ENCODE peak calls at places on chromosomes 3 and 15, in five cellular contexts. One of them, this sample, is unnamed.

GRCh38 chr3:140762751-140763150 is 84.9 kb downstream of the TRIM42 start:
- DNase-seq in body of pancreas: no peak
- DNase-seq in A549: no peak
- DNase-seq in epithelial cell of esophagus: no peak
- DNase-seq in breast epithelium: no peak
- DNase-seq in this sample: no peak

GRCh38 chr3:193701896-193702644 is 109.1 kb downstream of the OPA1 start:
- DNase-seq in A549: no peak
- DNase-seq in epithelial cell of esophagus: no peak
- DNase-seq in breast epithelium: no peak
- DNase-seq in body of pancreas: no peak
- DNase-seq in this sample: no peak

GRCh38 chr3:54760226-54760625 is 167.6 kb downstream of the LRTM1 start:
- DNase-seq in body of pancreas: no peak
- DNase-seq in A549: no peak
- DNase-seq in epithelial cell of esophagus: no peak
- DNase-seq in breast epithelium: no peak
- DNase-seq in this sample: no peak

GRCh38 chr3:48784426-48785120 is 63.1 kb downstream of the PRKAR2A start:
- DNase-seq in breast epithelium: no peak
- DNase-seq in A549: no peak
- DNase-seq in body of pancreas: no peak
- DNase-seq in epithelial cell of esophagus: peak; percentile 66
- DNase-seq in this sample: peak; percentile 35

GRCh38 chr3:48634661-48635221 is 520 bp downstream of the SLC26A6 start:
- DNase-seq in body of pancreas: peak; percentile 50
- DNase-seq in breast epithelium: no peak
- DNase-seq in epithelial cell of esophagus: peak; percentile 56
- DNase-seq in A549: peak; percentile 41
- DNase-seq in this sample: no peak

GRCh38 chr3:172038823-172039222 is 555 bp upstream of the FNDC3B start:
- DNase-seq in body of pancreas: no peak
- DNase-seq in epithelial cell of esophagus: peak; percentile 51
- DNase-seq in breast epithelium: no peak
- DNase-seq in A549: no peak
- DNase-seq in this sample: no peak

GRCh38 chr3:124032351-124032880 is 40.5 kb upstream of the ROPN1 start:
- DNase-seq in breast epithelium: peak; percentile 67
- DNase-seq in epithelial cell of esophagus: no peak
- DNase-seq in A549: no peak
- DNase-seq in body of pancreas: peak; percentile 23
- DNase-seq in this sample: no peak

GRCh38 chr3:192817506-192817905 is 90.2 kb upstream of the FGF12 start:
- DNase-seq in breast epithelium: no peak
- DNase-seq in epithelial cell of esophagus: no peak
- DNase-seq in body of pancreas: no peak
- DNase-seq in A549: no peak
- DNase-seq in this sample: no peak

GRCh38 chr3:2856793-2857135 is 253.4 kb downstream of the IL5RA start:
- DNase-seq in breast epithelium: no peak
- DNase-seq in epithelial cell of esophagus: no peak
- DNase-seq in body of pancreas: no peak
- DNase-seq in A549: no peak
- DNase-seq in this sample: no peak

GRCh38 chr15:93058128-93058527 is 30.9 kb downstream of the RGMA start:
- DNase-seq in A549: no peak
- DNase-seq in epithelial cell of esophagus: no peak
- DNase-seq in body of pancreas: no peak
- DNase-seq in breast epithelium: no peak
- DNase-seq in this sample: no peak

GRCh38 chr3:114451051-114451451 is 157.2 kb downstream of the TIGIT start:
- DNase-seq in epithelial cell of esophagus: no peak
- DNase-seq in A549: no peak
- DNase-seq in breast epithelium: no peak
- DNase-seq in body of pancreas: no peak
- DNase-seq in this sample: no peak

GRCh38 chr15:38559908-38560307 is 4.7 kb downstream of the RASGRP1 start:
- DNase-seq in breast epithelium: no peak
- DNase-seq in epithelial cell of esophagus: no peak
- DNase-seq in body of pancreas: no peak
- DNase-seq in A549: no peak
- DNase-seq in this sample: no peak
- H3K4me3 ChIP-seq in breast epithelium: no peak overlapping the region
- H3K4me3 ChIP-seq in epithelial cell of esophagus: no peak overlapping the region
- H3K4me3 ChIP-seq in body of pancreas: no peak overlapping the region
- H3K4me3 ChIP-seq in A549: no peak overlapping the region
- H3K4me3 ChIP-seq in this sample: no peak overlapping the region

GRCh38 chr15:85622432-85622831 is 172.3 kb downstream of the KLHL25 start:
- DNase-seq in epithelial cell of esophagus: no peak
- DNase-seq in breast epithelium: no peak
- DNase-seq in body of pancreas: no peak
- DNase-seq in A549: no peak
- DNase-seq in this sample: no peak

GRCh38 chr15:85623648-85624047 is 171.1 kb downstream of the KLHL25 start:
- DNase-seq in body of pancreas: no peak
- DNase-seq in epithelial cell of esophagus: no peak
- DNase-seq in A549: no peak
- DNase-seq in breast epithelium: no peak
- DNase-seq in this sample: no peak

GRCh38 chr15:85625431-85625830 is 169.3 kb downstream of the KLHL25 start:
- DNase-seq in body of pancreas: no peak
- DNase-seq in epithelial cell of esophagus: no peak
- DNase-seq in A549: no peak
- DNase-seq in breast epithelium: no peak
- DNase-seq in this sample: no peak

GRCh38 chr15:85625856-85626255 is 168.9 kb downstream of the KLHL25 start:
- DNase-seq in breast epithelium: no peak
- DNase-seq in A549: no peak
- DNase-seq in epithelial cell of esophagus: peak; percentile 44
- DNase-seq in body of pancreas: no peak
- DNase-seq in this sample: peak; percentile 80

GRCh38 chr15:85624241-85624855 is 170.4 kb downstream of the KLHL25 start:
- DNase-seq in A549: no peak
- DNase-seq in epithelial cell of esophagus: no peak
- DNase-seq in breast epithelium: no peak
- DNase-seq in body of pancreas: no peak
- DNase-seq in this sample: no peak
- H3K4me3 ChIP-seq in A549: no peak overlapping the region
- H3K4me3 ChIP-seq in epithelial cell of esophagus: no peak overlapping the region
- H3K4me3 ChIP-seq in breast epithelium: peak overlapping the region; percentile 67
- H3K4me3 ChIP-seq in body of pancreas: no peak overlapping the region
- H3K4me3 ChIP-seq in this sample: no peak overlapping the region

DNA sequence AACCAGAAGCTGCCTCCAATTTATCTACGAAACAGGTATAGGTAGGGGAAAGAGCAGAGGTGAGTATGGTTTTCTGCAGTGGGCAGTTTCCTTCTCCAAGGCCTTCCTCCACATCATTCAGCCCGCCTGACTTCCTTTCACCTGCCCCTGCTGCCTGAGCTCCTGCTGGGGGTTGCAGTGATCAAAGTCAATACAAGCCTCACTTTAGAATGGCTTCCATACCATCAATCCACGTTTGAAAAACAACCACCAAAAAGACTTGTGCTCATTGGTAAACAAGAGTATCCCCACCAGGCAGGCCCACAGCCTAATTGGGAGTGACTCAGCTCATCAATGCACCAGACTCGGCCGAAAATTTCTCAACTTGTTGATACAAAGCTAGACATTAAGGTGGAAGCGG is 159.9 kb downstream of the MAGI1 start:
- DNase-seq in breast epithelium: no peak
- DNase-seq in body of pancreas: no peak
- DNase-seq in epithelial cell of esophagus: no peak
- DNase-seq in A549: no peak
- DNase-seq in this sample: no peak
- H3K4me3 ChIP-seq in breast epithelium: no peak overlapping the region
- H3K4me3 ChIP-seq in body of pancreas: no peak overlapping the region
- H3K4me3 ChIP-seq in epithelial cell of esophagus: no peak overlapping the region
- H3K4me3 ChIP-seq in A549: no peak overlapping the region
- H3K4me3 ChIP-seq in this sample: no peak overlapping the region

DNA sequence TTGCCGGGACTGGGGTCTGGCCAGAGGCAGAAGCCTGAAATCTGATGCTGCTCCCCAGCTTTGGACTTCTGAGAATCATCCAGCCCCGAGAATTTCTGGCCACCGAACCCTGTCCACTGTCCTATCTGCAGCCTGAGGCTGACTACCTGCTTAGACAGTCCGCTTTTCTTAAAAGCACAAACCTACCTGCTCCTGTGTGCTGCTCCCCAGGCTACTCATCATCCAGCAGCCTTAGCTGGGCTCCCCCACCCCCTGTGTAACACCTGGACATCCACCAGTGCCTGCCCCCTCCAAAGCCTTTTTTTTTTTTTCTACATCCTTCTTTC is 101.4 kb upstream of the LIPC start:
- DNase-seq in body of pancreas: no peak
- DNase-seq in epithelial cell of esophagus: no peak
- DNase-seq in A549: no peak
- DNase-seq in breast epithelium: no peak
- DNase-seq in this sample: no peak
- H3K4me3 ChIP-seq in body of pancreas: no peak overlapping the region
- H3K4me3 ChIP-seq in epithelial cell of esophagus: no peak overlapping the region
- H3K4me3 ChIP-seq in A549: no peak overlapping the region
- H3K4me3 ChIP-seq in breast epithelium: peak overlapping the region; percentile 10
- H3K4me3 ChIP-seq in this sample: no peak overlapping the region

DNA sequence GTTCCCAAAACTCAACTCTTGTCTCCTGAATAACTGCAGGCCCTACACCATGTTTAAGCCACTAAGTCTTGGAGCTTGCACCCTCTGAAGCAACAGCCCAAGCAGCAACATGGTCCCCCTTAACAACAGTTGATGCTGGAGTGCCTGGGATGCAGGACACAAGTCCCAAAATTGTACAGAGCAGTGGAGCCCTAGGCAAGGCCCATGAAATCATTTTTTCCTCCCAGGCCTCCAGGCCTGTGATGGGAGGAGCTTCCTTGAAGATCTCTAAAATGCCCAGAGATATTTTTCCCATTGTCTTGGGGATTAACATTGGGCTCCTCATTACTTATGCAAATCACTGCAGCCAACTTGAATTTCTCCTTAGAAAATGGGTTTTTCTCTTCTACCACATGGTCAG is 311.9 kb upstream of the EPHA3 start:
- DNase-seq in A549: no peak
- DNase-seq in body of pancreas: no peak
- DNase-seq in breast epithelium: no peak
- DNase-seq in epithelial cell of esophagus: no peak
- DNase-seq in this sample: no peak
- H3K4me3 ChIP-seq in A549: no peak overlapping the region
- H3K4me3 ChIP-seq in body of pancreas: no peak overlapping the region
- H3K4me3 ChIP-seq in breast epithelium: no peak overlapping the region
- H3K4me3 ChIP-seq in epithelial cell of esophagus: no peak overlapping the region
- H3K4me3 ChIP-seq in this sample: no peak overlapping the region

GRCh38 chr3:37862219-37862711 is 585 bp downstream of the CTDSPL start:
- DNase-seq in body of pancreas: peak; percentile 44
- DNase-seq in epithelial cell of esophagus: peak; percentile 67
- DNase-seq in breast epithelium: no peak
- DNase-seq in A549: peak; percentile 38
- DNase-seq in this sample: no peak
- H3K4me3 ChIP-seq in body of pancreas: peak overlapping the region; percentile 34
- H3K4me3 ChIP-seq in epithelial cell of esophagus: peak overlapping the region; percentile 68
- H3K4me3 ChIP-seq in breast epithelium: peak overlapping the region; percentile 97
- H3K4me3 ChIP-seq in A549: peak overlapping the region; percentile 78
- H3K4me3 ChIP-seq in this sample: peak overlapping the region; percentile 76

GRCh38 chr3:56680054-56680453 is 3.0 kb downstream of the TASOR start:
- DNase-seq in epithelial cell of esophagus: no peak
- DNase-seq in body of pancreas: no peak
- DNase-seq in A549: no peak
- DNase-seq in breast epithelium: no peak
- DNase-seq in this sample: no peak
- H3K4me3 ChIP-seq in epithelial cell of esophagus: no peak overlapping the region
- H3K4me3 ChIP-seq in body of pancreas: no peak overlapping the region
- H3K4me3 ChIP-seq in A549: no peak overlapping the region
- H3K4me3 ChIP-seq in breast epithelium: no peak overlapping the region
- H3K4me3 ChIP-seq in this sample: no peak overlapping the region

GRCh38 chr3:64612916-64613526 is 74.8 kb downstream of the ADAMTS9 start:
- DNase-seq in A549: no peak
- DNase-seq in body of pancreas: peak; percentile 65
- DNase-seq in epithelial cell of esophagus: no peak
- DNase-seq in breast epithelium: no peak
- DNase-seq in this sample: no peak
- H3K4me3 ChIP-seq in A549: no peak overlapping the region
- H3K4me3 ChIP-seq in body of pancreas: no peak overlapping the region
- H3K4me3 ChIP-seq in epithelial cell of esophagus: no peak overlapping the region
- H3K4me3 ChIP-seq in breast epithelium: no peak overlapping the region
- H3K4me3 ChIP-seq in this sample: no peak overlapping the region

GRCh38 chr3:148079370-148079769 is 618.3 kb upstream of the AGTR1 start:
- DNase-seq in breast epithelium: no peak
- DNase-seq in A549: no peak
- DNase-seq in body of pancreas: no peak
- DNase-seq in epithelial cell of esophagus: no peak
- DNase-seq in this sample: no peak
- H3K4me3 ChIP-seq in breast epithelium: no peak overlapping the region
- H3K4me3 ChIP-seq in A549: no peak overlapping the region
- H3K4me3 ChIP-seq in body of pancreas: no peak overlapping the region
- H3K4me3 ChIP-seq in epithelial cell of esophagus: no peak overlapping the region
- H3K4me3 ChIP-seq in this sample: no peak overlapping the region

This sample was measured in skeletal muscle cell.